ENCODE peak calls at places on chromosome 7, in seven cellular contexts. W is cardiac muscle cell, A is tibial nerve, I is A549, S is right cardiac atrium, Q is IMR-90, L is aorta. J is an unnamed sample.

GRCh38 chr7:107327986-107328569 is 141.8 kb upstream of the GPR22 start:
- DNase-seq in W (no peak), A (no peak), I (no peak), S (no peak), Q (peak; percentile 51), L (no peak), J (peak; percentile 42)

GRCh38 chr7:108094933-108095710 is 35.0 kb downstream of the LAMB4 start:
- DNase-seq in W (peak; percentile 95), A (peak; percentile 20), I (peak; percentile 50), S (no peak), Q (peak; percentile 91), L (peak; percentile 59), J (peak; percentile 89)

GRCh38 chr7:139682136-139683013 is 95.4 kb downstream of the HIPK2 start:
- DNase-seq in W (peak; percentile 54), A (no peak), I (peak; percentile 41), S (no peak), Q (peak; percentile 92), L (no peak), J (peak; percentile 70)

GRCh38 chr7:131071786-131072504 is 255.7 kb upstream of the MKLN1 start:
- DNase-seq in W (peak; percentile 94), A (peak; percentile 26), I (no peak), S (peak; percentile 73), Q (peak; percentile 38), L (peak; percentile 58), J (peak; percentile 61)

GRCh38 chr7:28627869-28628268 is 215.6 kb downstream of the CREB5 start:
- DNase-seq in W (no peak), A (no peak), I (no peak), S (no peak), Q (no peak), L (no peak), J (no peak)

GRCh38 chr7:135098391-135098790 is 49.5 kb upstream of the TMEM140 start:
- DNase-seq in W (peak; percentile 15), A (no peak), I (no peak), S (no peak), Q (no peak), L (no peak), J (no peak)

GRCh38 chr7:150378115-150378852 is 846 bp upstream of the ZNF775 start:
- DNase-seq in W (peak; percentile 86), A (peak; percentile 35), I (peak; percentile 72), S (peak; percentile 81), Q (peak; percentile 57), L (no peak), J (peak; percentile 72)

GRCh38 chr7:64733550-64734240 is 60.5 kb upstream of the ZNF138 start:
- DNase-seq in W (no peak), A (no peak), I (peak; percentile 1), S (no peak), Q (no peak), L (no peak), J (no peak)

GRCh38 chr7:8582723-8583122 is 149.3 kb downstream of the NXPH1 start:
- DNase-seq in W (no peak), A (no peak), I (no peak), S (peak; percentile 20), Q (no peak), L (no peak), J (no peak)

GRCh38 chr7:136184719-136185118 is 207.6 kb upstream of the MTPN start:
- DNase-seq in W (no peak), A (no peak), I (no peak), S (no peak), Q (no peak), L (no peak), J (no peak)

GRCh38 chr7:56040691-56041090 is 10.6 kb downstream of the PSPH start:
- DNase-seq in W (no peak), A (no peak), I (no peak), S (no peak), Q (peak; percentile 28), L (no peak), J (no peak)

GRCh38 chr7:98653601-98654310 is 36.7 kb downstream of the NPTX2 start:
- DNase-seq in W (no peak), A (no peak), I (no peak), S (no peak), Q (no peak), L (no peak), J (no peak)

GRCh38 chr7:116769541-116769940 is 92.8 kb upstream of the CAPZA2 start:
- DNase-seq in W (no peak), A (no peak), I (no peak), S (no peak), Q (no peak), L (no peak), J (no peak)

GRCh38 chr7:46146454-46147255 is 225.6 kb upstream of the IGFBP3 start:
- DNase-seq in W (peak; percentile 60), A (no peak), I (peak; percentile 24), S (peak; percentile 65), Q (peak; percentile 70), L (peak; percentile 70), J (peak; percentile 96)

GRCh38 chr7:100080895-100081534 is 508 bp downstream of the ZNF3 start:
- DNase-seq in W (no peak), A (no peak), I (no peak), S (no peak), Q (peak; percentile 56), L (no peak), J (peak; percentile 8)

GRCh38 chr7:159064121-159064815 is 80.4 kb downstream of the VIPR2 start:
- DNase-seq in W (no peak), A (no peak), I (no peak), S (peak; percentile 69), Q (no peak), L (no peak), J (no peak)

GRCh38 chr7:117686311-117686935 is 186.8 kb downstream of the CTTNBP2 start:
- DNase-seq in W (no peak), A (no peak), I (no peak), S (no peak), Q (no peak), L (no peak), J (no peak)

GRCh38 chr7:38105874-38106483 is 72.1 kb upstream of the STARD3NL start:
- DNase-seq in W (peak; percentile 67), A (no peak), I (peak; percentile 31), S (peak; percentile 41), Q (peak; percentile 49), L (no peak), J (peak; percentile 62)

GRCh38 chr7:157307534-157307838 is 29.3 kb upstream of the DNAJB6 start:
- DNase-seq in W (no peak), A (no peak), I (no peak), S (no peak), Q (no peak), L (no peak), J (no peak)

GRCh38 chr7:101634196-101634717 is 5.2 kb upstream of the MYL10 start:
- DNase-seq in W (no peak), A (no peak), I (no peak), S (no peak), Q (no peak), L (no peak), J (no peak)

DNA sequence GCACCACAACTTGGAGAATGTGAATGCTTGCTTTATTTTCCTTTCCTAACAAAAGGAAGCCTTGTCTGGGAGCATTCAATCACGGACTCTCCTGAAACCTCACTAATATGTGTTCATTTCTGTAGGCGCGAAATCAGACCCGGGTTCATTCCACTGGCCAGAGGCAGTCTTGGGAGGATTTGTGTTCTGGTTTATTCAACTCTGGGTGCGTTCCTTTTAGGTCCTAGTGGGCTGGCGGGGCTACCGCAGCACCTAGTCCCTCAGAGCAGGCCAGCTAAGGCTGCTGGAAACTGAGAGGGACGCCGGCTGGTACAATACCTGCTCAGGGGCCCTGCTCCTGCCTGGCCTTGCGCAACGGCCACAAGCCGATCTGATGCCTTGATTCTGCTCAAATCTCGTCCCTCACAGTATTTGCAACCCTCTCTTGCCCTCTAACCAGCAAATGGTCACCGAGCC is 7.5 kb downstream of the HOXA4 start:
- DNase-seq in W (no peak), A (no peak), I (no peak), S (no peak), Q (peak; percentile 67), L (no peak), J (no peak)
- H3K4me3 ChIP-seq in W (no peak overlapping the region), A (peak overlapping the region; percentile 9), I (peak overlapping the region; percentile 57), S (no peak overlapping the region), Q (peak overlapping the region; percentile 48), L (peak overlapping the region; percentile 30), J (no peak overlapping the region)

GRCh38 chr7:4025694-4026615 is 656.1 kb upstream of the FOXK1 start:
- DNase-seq in W (no peak), A (no peak), I (no peak), S (no peak), Q (no peak), L (peak; percentile 61), J (no peak)
- H3K4me3 ChIP-seq in W (no peak overlapping the region), A (no peak overlapping the region), I (no peak overlapping the region), S (no peak overlapping the region), Q (no peak overlapping the region), L (no peak overlapping the region), J (no peak overlapping the region)

DNA sequence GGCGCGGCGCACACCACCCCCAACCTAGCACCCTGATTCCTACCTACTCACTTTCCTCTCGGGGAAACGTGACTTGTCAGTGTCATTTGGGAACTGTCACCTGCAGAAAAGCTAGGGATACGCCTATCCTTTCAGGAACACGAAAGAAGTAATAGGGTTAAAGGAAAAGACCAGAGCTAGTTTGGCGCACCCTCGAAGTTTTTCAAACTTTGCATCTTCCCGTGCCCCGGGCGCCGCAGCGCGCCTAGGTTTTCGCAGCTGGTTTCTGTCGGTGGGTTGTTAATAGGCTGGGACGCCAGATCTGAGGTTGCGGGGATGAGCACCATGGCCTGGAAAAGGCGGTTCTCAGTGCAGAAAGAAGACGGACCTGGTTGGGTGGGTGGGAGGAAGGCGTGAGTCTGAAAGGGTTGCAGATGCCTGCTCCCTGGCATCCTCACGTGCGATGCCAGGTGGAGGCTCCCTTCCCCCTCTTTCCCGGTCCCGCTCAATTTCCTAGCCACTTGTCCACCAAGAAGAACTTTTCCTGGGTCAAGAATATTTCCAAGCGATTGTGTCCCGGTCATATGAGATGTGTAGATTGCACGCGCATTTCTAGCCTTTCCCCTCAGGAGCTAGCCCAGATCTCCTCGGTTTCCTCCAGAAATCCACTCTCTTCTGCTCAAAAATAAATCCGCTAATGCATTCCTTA is 618 bp upstream of the MEOX2 start:
- DNase-seq in W (no peak), A (no peak), I (no peak), S (peak; percentile 48), Q (no peak), L (no peak), J (no peak)
- H3K4me3 ChIP-seq in W (peak overlapping the region; percentile 2), A (peak overlapping the region; percentile 48), I (peak overlapping the region; percentile 28), S (peak overlapping the region; percentile 53), Q (no peak overlapping the region), L (peak overlapping the region; percentile 41), J (peak overlapping the region; percentile 36)

GRCh38 chr7:359776-360361 is 69.9 kb downstream of the FOXL3 start:
- DNase-seq in W (no peak), A (no peak), I (no peak), S (peak; percentile 18), Q (no peak), L (peak; percentile 34), J (no peak)

GRCh38 chr7:360454-361100 is 70.6 kb downstream of the FOXL3 start:
- DNase-seq in W (no peak), A (no peak), I (no peak), S (peak; percentile 45), Q (no peak), L (peak; percentile 47), J (no peak)

GRCh38 chr7:363626-364025 is 73.7 kb downstream of the FOXL3 start:
- DNase-seq in W (no peak), A (no peak), I (no peak), S (peak; percentile 34), Q (no peak), L (peak; percentile 45), J (no peak)

GRCh38 chr7:362416-363096 is 72.6 kb downstream of the FOXL3 start:
- DNase-seq in W (peak; percentile 59), A (no peak), I (no peak), S (peak; percentile 64), Q (peak; percentile 4), L (peak; percentile 36), J (peak; percentile 13)

GRCh38 chr7:361680-362415 is 71.9 kb downstream of the FOXL3 start:
- DNase-seq in W (no peak), A (no peak), I (no peak), S (peak; percentile 10), Q (no peak), L (no peak), J (no peak)
- H3K4me3 ChIP-seq in W (no peak overlapping the region), A (no peak overlapping the region), I (no peak overlapping the region), S (peak overlapping the region; percentile 34), Q (peak overlapping the region; percentile 4), L (no peak overlapping the region), J (peak overlapping the region; percentile 41)